ENCODE peak calls at places on chromosome 4, in ten cellular contexts. Z, I, F, V, W, E, D, N, Q and J are unnamed samples.

GRCh38 chr4:8674311-8674885 is 81.8 kb downstream of the CPZ start:
- DNase-seq in Z (no peak), I (no peak), F (no peak), V (no peak), W (no peak), E (no peak), D (no peak), N (no peak), Q (no peak), J (peak)

GRCh38 chr4:183443609-183444148 is 757 bp upstream of the CDKN2AIP start:
- DNase-seq in Z (no peak), I (no peak), F (peak), V (no peak), W (no peak), E (no peak), D (no peak), N (no peak), Q (no peak), J (peak)

GRCh38 chr4:186424745-186425144 is 130.6 kb downstream of the MTNR1A start:
- DNase-seq in Z (no peak), I (no peak), F (no peak), V (no peak), W (no peak), E (no peak), D (no peak), N (no peak), Q (no peak), J (no peak)

GRCh38 chr4:22473268-22473667 is 42.6 kb downstream of the ADGRA3 start:
- DNase-seq in Z (no peak), I (no peak), F (no peak), V (no peak), W (peak), E (no peak), D (no peak), N (no peak), Q (no peak), J (no peak)

GRCh38 chr4:8324640-8325239 is 55.2 kb downstream of the HTRA3 start:
- DNase-seq in Z (no peak), I (no peak), F (no peak), V (no peak), W (no peak), E (no peak), D (no peak), N (no peak), Q (no peak), J (peak)

GRCh38 chr4:15162465-15163283 is 160.4 kb downstream of the CPEB2 start:
- DNase-seq in Z (no peak), I (no peak), F (peak), V (no peak), W (no peak), E (no peak), D (no peak), N (peak), Q (no peak), J (no peak)

GRCh38 chr4:74033721-74034120 is 4.8 kb downstream of the CXCL3 start:
- DNase-seq in Z (no peak), I (no peak), F (no peak), V (no peak), W (no peak), E (no peak), D (no peak), N (no peak), Q (no peak), J (no peak)

GRCh38 chr4:77922158-77923094 is 59.8 kb downstream of the MRPL1 start:
- DNase-seq in Z (no peak), I (no peak), F (no peak), V (no peak), W (no peak), E (no peak), D (no peak), N (no peak), Q (no peak), J (no peak)

GRCh38 chr4:15455290-15455689 is 14.4 kb upstream of the CC2D2A start:
- DNase-seq in Z (peak), I (no peak), F (peak), V (peak), W (no peak), E (no peak), D (no peak), N (peak), Q (peak), J (peak)

GRCh38 chr4:155399974-155400697 is 23.4 kb upstream of the MAP9 start:
- DNase-seq in Z (no peak), I (no peak), F (no peak), V (no peak), W (no peak), E (no peak), D (no peak), N (no peak), Q (no peak), J (no peak)

GRCh38 chr4:147683172-147683571 is 791 bp downstream of the PRMT9 start:
- DNase-seq in Z (no peak), I (no peak), F (peak), V (peak), W (no peak), E (no peak), D (no peak), N (peak), Q (no peak), J (peak)

GRCh38 chr4:76625316-76625715 is 190.3 kb downstream of the SHROOM3 start:
- DNase-seq in Z (no peak), I (no peak), F (no peak), V (no peak), W (no peak), E (no peak), D (no peak), N (no peak), Q (no peak), J (no peak)

GRCh38 chr4:65791111-65791806 is 121.0 kb upstream of the EPHA5 start:
- DNase-seq in Z (no peak), I (no peak), F (no peak), V (no peak), W (no peak), E (no peak), D (no peak), N (no peak), Q (no peak), J (no peak)

GRCh38 chr4:44660396-44660795 is 9.0 kb upstream of the YIPF7 start:
- DNase-seq in Z (no peak), I (no peak), F (no peak), V (no peak), W (no peak), E (no peak), D (no peak), N (no peak), Q (no peak), J (no peak)

GRCh38 chr4:98572697-98573096 is 85.7 kb downstream of the TSPAN5 start:
- DNase-seq in Z (no peak), I (no peak), F (no peak), V (no peak), W (no peak), E (no peak), D (no peak), N (no peak), Q (no peak), J (no peak)

GRCh38 chr4:75973770-75974169 is 17.0 kb downstream of the SDAD1 start:
- DNase-seq in Z (no peak), I (no peak), F (no peak), V (no peak), W (peak), E (no peak), D (no peak), N (no peak), Q (no peak), J (no peak)

GRCh38 chr4:73098713-73099112 is 29.2 kb upstream of the COX18 start:
- DNase-seq in Z (no peak), I (no peak), F (no peak), V (no peak), W (no peak), E (no peak), D (no peak), N (no peak), Q (no peak), J (no peak)

GRCh38 chr4:140931904-140932303 is 175.7 kb upstream of the TBC1D9 start:
- DNase-seq in Z (no peak), I (no peak), F (no peak), V (no peak), W (no peak), E (no peak), D (no peak), N (no peak), Q (no peak), J (no peak)

GRCh38 chr4:140233811-140234696 is 80.1 kb upstream of the MAML3 start:
- DNase-seq in Z (no peak), I (no peak), F (peak), V (no peak), W (no peak), E (no peak), D (no peak), N (peak), Q (no peak), J (no peak)

GRCh38 chr4:142091085-142091513 is 454.7 kb downstream of the IL15 start:
- DNase-seq in Z (peak), I (no peak), F (no peak), V (peak), W (peak), E (no peak), D (no peak), N (no peak), Q (no peak), J (no peak)

GRCh38 chr4:47640911-47641310 is 155.8 kb downstream of the ATP10D start:
- DNase-seq in Z (no peak), I (no peak), F (no peak), V (no peak), W (no peak), E (no peak), D (no peak), N (no peak), Q (no peak), J (no peak)

GRCh38 chr4:165514739-165515138 is 135.9 kb downstream of the CPE start:
- DNase-seq in Z (no peak), I (no peak), F (no peak), V (no peak), W (no peak), E (no peak), D (no peak), N (no peak), Q (no peak), J (no peak)
- H3K4me3 ChIP-seq in Z (no peak), I (no peak), F (no peak), V (no peak), W (no peak), E (no peak), D (no peak), N (no peak), Q (no peak), J (no peak)

DNA sequence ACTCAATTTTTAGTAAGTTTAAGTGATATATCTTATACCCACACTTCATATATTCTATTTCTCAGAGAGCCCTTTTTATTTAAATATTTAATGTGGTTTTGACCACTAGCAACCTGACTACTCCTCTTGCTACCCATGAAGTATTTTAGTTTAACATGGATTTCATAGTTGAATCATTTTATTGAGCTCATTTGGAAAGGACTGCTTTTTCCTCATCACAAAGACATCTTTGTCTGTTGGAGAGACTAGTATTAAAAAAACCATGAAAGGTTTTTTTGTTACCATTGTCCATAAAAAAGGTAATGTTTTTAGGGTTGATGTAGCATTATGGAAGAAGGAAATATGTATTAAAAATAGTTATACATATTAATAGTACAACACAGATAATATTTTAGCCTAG is 139.5 kb downstream of the RAPGEF2 start:
- DNase-seq in Z (no peak), I (no peak), F (no peak), V (no peak), W (no peak), E (no peak), D (no peak), N (no peak), Q (no peak), J (no peak)
- H3K4me3 ChIP-seq in Z (no peak), I (no peak), F (no peak), V (no peak), W (no peak), E (no peak), D (no peak), N (no peak), Q (no peak), J (no peak)

GRCh38 chr4:182242793-182243192 is 409 bp upstream of the TENM3 start:
- DNase-seq in Z (no peak), I (no peak), F (peak), V (no peak), W (no peak), E (no peak), D (no peak), N (peak), Q (no peak), J (no peak)

GRCh38 chr4:182245541-182246245 is 2.5 kb downstream of the TENM3 start:
- DNase-seq in Z (no peak), I (no peak), F (no peak), V (no peak), W (no peak), E (no peak), D (no peak), N (peak), Q (no peak), J (no peak)

GRCh38 chr4:182245041-182245440 is 1.8 kb downstream of the TENM3 start:
- DNase-seq in Z (no peak), I (no peak), F (no peak), V (no peak), W (no peak), E (no peak), D (no peak), N (no peak), Q (no peak), J (no peak)

GRCh38 chr4:182248295-182248694 is 5.1 kb downstream of the TENM3 start:
- DNase-seq in Z (no peak), I (no peak), F (no peak), V (no peak), W (no peak), E (no peak), D (no peak), N (no peak), Q (no peak), J (no peak)

DNA sequence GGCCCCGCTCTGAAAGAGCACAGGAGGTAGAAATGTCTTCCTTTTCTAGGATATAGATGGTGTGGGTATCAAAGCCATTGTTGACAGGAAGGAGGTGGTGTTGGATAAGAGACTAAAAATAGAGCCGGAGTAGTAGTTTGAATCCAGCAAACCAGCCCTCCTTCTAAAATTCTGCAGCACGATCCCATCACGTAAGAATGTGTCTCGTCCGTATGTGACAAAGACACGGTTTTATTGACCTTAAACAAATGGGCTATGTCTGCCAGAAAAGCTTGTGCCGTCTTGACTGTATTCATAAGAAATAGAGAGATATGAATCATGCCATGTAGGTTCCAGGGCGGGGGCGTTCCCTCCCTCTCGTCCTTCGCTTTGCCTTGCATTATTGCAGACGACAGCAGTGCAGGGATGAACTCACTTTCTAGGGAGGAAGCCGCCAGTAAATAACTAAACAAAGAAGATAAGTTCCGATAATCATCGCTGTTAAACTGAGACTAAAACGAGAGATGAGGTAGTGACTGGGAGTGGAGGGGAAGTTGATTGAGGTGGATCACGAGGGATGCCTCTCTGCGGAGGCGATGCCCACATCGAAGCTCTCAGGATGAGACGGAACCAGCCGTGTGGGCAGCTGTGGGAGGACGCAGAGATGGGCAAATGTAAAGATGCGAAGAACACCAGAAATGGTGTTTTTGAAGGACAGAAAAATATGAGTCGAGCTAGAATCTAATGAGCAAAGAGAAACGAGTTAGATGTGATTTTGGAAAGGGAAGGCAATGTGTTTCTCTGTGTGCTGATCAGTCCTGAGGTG is 3.4 kb downstream of the TENM3 start:
- DNase-seq in Z (no peak), I (no peak), F (no peak), V (no peak), W (no peak), E (no peak), D (no peak), N (peak), Q (no peak), J (no peak)
- H3K4me3 ChIP-seq in Z (no peak), I (no peak), F (no peak), V (no peak), W (no peak), E (no peak), D (no peak), N (no peak), Q (no peak), J (peak)

GRCh38 chr4:87071401-87071800 is 136.6 kb downstream of the AFF1 start:
- DNase-seq in Z (no peak), I (peak), F (no peak), V (no peak), W (no peak), E (no peak), D (no peak), N (no peak), Q (no peak), J (no peak)

GRCh38 chr4:87075876-87076275 is 141.1 kb downstream of the AFF1 start:
- DNase-seq in Z (no peak), I (no peak), F (no peak), V (no peak), W (no peak), E (no peak), D (no peak), N (no peak), Q (no peak), J (no peak)

GRCh38 chr4:87076690-87077358 is 142.0 kb downstream of the AFF1 start:
- DNase-seq in Z (no peak), I (no peak), F (no peak), V (no peak), W (no peak), E (no peak), D (no peak), N (no peak), Q (no peak), J (no peak)

GRCh38 chr4:87073570-87074470 is 139.0 kb downstream of the AFF1 start:
- DNase-seq in Z (no peak), I (no peak), F (peak), V (peak), W (no peak), E (no peak), D (peak), N (no peak), Q (no peak), J (no peak)

DNA sequence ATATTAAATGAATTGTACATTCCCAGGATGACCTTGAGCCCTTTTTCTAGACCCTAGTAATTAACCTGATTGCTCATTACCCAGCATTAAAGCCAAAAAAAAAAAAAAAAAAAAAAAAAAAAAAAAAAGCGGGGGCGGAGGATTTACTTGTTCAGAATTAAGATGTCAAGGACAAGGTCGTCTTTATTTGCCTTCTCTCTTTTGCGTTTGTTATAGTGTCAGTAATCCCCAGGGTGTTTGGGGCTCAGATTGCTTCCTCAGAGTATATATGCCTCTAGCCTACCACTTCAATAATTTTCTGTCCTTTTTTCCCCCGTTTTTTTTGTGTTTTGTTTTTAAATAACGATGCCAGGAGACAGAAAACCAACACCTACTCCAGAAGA is 138.4 kb downstream of the AFF1 start:
- DNase-seq in Z (no peak), I (no peak), F (no peak), V (no peak), W (no peak), E (no peak), D (no peak), N (no peak), Q (no peak), J (no peak)
- H3K4me3 ChIP-seq in Z (no peak), I (no peak), F (no peak), V (no peak), W (no peak), E (peak), D (no peak), N (no peak), Q (peak), J (no peak)

GRCh38 chr4:107248571-107248970 is 212.5 kb upstream of the DKK2 start:
- DNase-seq in Z (no peak), I (no peak), F (no peak), V (no peak), W (peak), E (no peak), D (no peak), N (no peak), Q (no peak), J (no peak)
- H3K4me3 ChIP-seq in Z (no peak), I (no peak), F (no peak), V (no peak), W (no peak), E (no peak), D (no peak), N (no peak), Q (no peak), J (no peak)

GRCh38 chr4:13541720-13542576 is 2.4 kb downstream of the NKX3-2 start:
- DNase-seq in Z (no peak), I (peak), F (no peak), V (no peak), W (no peak), E (no peak), D (peak), N (peak), Q (no peak), J (no peak)

GRCh38 chr4:13541176-13541604 is 3.1 kb downstream of the NKX3-2 start:
- DNase-seq in Z (no peak), I (no peak), F (no peak), V (no peak), W (no peak), E (no peak), D (peak), N (no peak), Q (no peak), J (no peak)

GRCh38 chr4:13539047-13539720 is 5.1 kb downstream of the NKX3-2 start:
- DNase-seq in Z (no peak), I (no peak), F (peak), V (no peak), W (no peak), E (no peak), D (peak), N (no peak), Q (no peak), J (no peak)

GRCh38 chr4:13539721-13540445 is 4.4 kb downstream of the NKX3-2 start:
- DNase-seq in Z (no peak), I (no peak), F (no peak), V (no peak), W (no peak), E (no peak), D (peak), N (no peak), Q (no peak), J (no peak)

DNA sequence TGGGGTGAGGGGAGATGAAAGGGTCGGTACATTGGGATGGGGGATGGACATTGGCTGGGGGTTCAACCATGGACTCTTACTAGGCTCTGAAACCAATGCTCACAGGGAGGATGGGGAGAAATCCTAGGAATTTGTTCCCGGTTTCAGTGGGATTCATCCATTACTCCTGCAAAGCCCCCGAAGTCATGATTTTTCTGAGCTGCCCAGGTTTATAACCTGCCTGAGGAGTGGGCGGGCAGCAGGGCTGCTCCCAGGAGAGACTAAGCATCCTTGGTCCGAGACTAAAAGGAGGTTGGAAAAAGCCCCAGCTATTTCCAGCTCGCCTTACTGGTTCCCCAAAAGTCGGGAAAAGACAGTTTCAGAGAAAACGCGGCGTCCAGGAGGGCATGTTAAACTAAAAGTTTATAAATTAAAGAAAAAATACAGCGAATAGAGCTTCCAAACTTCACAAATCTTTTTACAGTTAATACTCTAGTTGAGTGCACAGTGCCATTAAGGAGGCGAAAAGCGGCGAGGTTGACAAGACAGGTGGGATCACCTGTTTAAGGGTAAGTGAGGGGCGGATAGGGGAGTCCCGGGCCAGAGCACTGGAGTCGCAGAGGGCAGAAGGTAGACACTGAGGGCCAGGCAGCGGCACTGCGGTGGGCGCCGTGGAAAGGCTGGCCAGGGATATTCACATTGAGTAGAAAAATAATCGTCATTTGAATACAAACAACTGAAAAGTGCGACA is 3.7 kb downstream of the NKX3-2 start:
- DNase-seq in Z (no peak), I (no peak), F (no peak), V (no peak), W (no peak), E (no peak), D (peak), N (no peak), Q (no peak), J (no peak)
- H3K4me3 ChIP-seq in Z (no peak), I (no peak), F (no peak), V (no peak), W (no peak), E (no peak), D (peak), N (no peak), Q (no peak), J (peak)